ENCODE peak calls at places on chromosomes 7 and 10, in ten cellular contexts. F is thyroid gland; Q is activated T-cell treated with anti-CD3 and anti-CD28 coated beads, Interleukin-2, amount 50 U/mL, for 1 hour; L is mucosa of gallbladder; E is stimulated activated CD4-positive, alpha-beta T cell treated with anti-CD3 and anti-CD28 coated beads, TNF-alpha, amount 100 ng/mL, for 24 hours; O is endothelial cell; C is hypothalamus; Z is SHP77 treated with DMSO at 0.1 percent for 48 hours; Y is ELR; R is sciatic nerve. H is an unnamed sample.

GRCh38 chr10:12690525-12691139 is 310.9 kb downstream of the CCDC3 start:
- DNase-seq in F (peak; percentile 38), Q (no peak), L (peak; percentile 59), E (no peak), O (no peak), C (no peak), Z (no peak), Y (no peak), R (no peak), H (no peak)

GRCh38 chr10:98328163-98328562 is 60.2 kb upstream of the LOXL4 start:
- DNase-seq in F (no peak), Q (no peak), L (no peak), E (no peak), O (no peak), C (no peak), Z (no peak), Y (no peak), R (no peak), H (no peak)

GRCh38 chr7:134420509-134421125 is 38.3 kb downstream of the AKR1B1 start:
- DNase-seq in F (peak; percentile 19), Q (no peak), L (peak; percentile 68), E (no peak), O (peak; percentile 64), C (no peak), Z (no peak), Y (peak; percentile 68), R (no peak), H (no peak)

GRCh38 chr10:3963191-3963673 is 178.2 kb upstream of the KLF6 start:
- DNase-seq in F (no peak), Q (no peak), L (no peak), E (no peak), O (no peak), C (no peak), Z (no peak), Y (no peak), R (no peak), H (no peak)

GRCh38 chr10:63630085-63630927 is 109.1 kb downstream of the REEP3 start:
- DNase-seq in F (peak; percentile 92), Q (peak; percentile 80), L (peak; percentile 86), E (peak; percentile 58), O (peak; percentile 90), C (peak; percentile 67), Z (peak; percentile 69), Y (peak; percentile 89), R (peak; percentile 94), H (peak; percentile 38)

GRCh38 chr10:83373659-83374058 is 765.6 kb upstream of the GHITM start:
- DNase-seq in F (no peak), Q (no peak), L (peak; percentile 12), E (no peak), O (peak; percentile 16), C (no peak), Z (no peak), Y (peak; percentile 7), R (no peak), H (no peak)

GRCh38 chr7:102310414-102310815 is 23.7 kb downstream of the SH2B2 start:
- DNase-seq in F (no peak), Q (no peak), L (no peak), E (no peak), O (no peak), C (no peak), Z (no peak), Y (no peak), R (no peak), H (no peak)

GRCh38 chr10:132506711-132507466 is 30.7 kb upstream of the INPP5A start:
- DNase-seq in F (peak; percentile 78), Q (no peak), L (no peak), E (no peak), O (no peak), C (no peak), Z (no peak), Y (no peak), R (peak; percentile 67), H (no peak)

GRCh38 chr7:77416621-77417371 is 647 bp upstream of the GSAP start:
- DNase-seq in F (no peak), Q (no peak), L (no peak), E (no peak), O (no peak), C (no peak), Z (peak; percentile 40), Y (peak; percentile 24), R (no peak), H (no peak)

GRCh38 chr10:91511549-91512330 is 101.6 kb downstream of the HECTD2 start:
- DNase-seq in F (no peak), Q (no peak), L (no peak), E (no peak), O (no peak), C (no peak), Z (no peak), Y (peak; percentile 87), R (no peak), H (no peak)

GRCh38 chr7:37656913-37657530 is 26.5 kb upstream of the GPR141 start:
- DNase-seq in F (no peak), Q (no peak), L (no peak), E (no peak), O (no peak), C (no peak), Z (no peak), Y (no peak), R (no peak), H (no peak)

GRCh38 chr7:22694597-22695207 is 32.3 kb upstream of the IL6 start:
- DNase-seq in F (no peak), Q (no peak), L (no peak), E (no peak), O (no peak), C (no peak), Z (no peak), Y (no peak), R (no peak), H (no peak)

GRCh38 chr10:110420401-110421193 is 77.1 kb upstream of the DUSP5 start:
- DNase-seq in F (peak; percentile 50), Q (no peak), L (peak; percentile 83), E (no peak), O (no peak), C (no peak), Z (no peak), Y (peak; percentile 72), R (peak; percentile 68), H (no peak)

GRCh38 chr7:30163231-30163894 is 28.6 kb downstream of the MTURN start:
- DNase-seq in F (no peak), Q (no peak), L (peak; percentile 30), E (no peak), O (no peak), C (no peak), Z (no peak), Y (peak; percentile 17), R (no peak), H (no peak)

GRCh38 chr10:3774018-3774813 is 10.8 kb downstream of the KLF6 start:
- DNase-seq in F (no peak), Q (no peak), L (no peak), E (no peak), O (no peak), C (no peak), Z (no peak), Y (peak; percentile 46), R (no peak), H (no peak)

GRCh38 chr10:2925631-2926030 is 141.7 kb upstream of the PFKP start:
- DNase-seq in F (peak; percentile 49), Q (no peak), L (peak; percentile 63), E (no peak), O (peak; percentile 17), C (no peak), Z (no peak), Y (peak; percentile 6), R (peak; percentile 73), H (no peak)

GRCh38 chr7:17663056-17663675 is 277.1 kb downstream of the SNX13 start:
- DNase-seq in F (no peak), Q (no peak), L (no peak), E (no peak), O (no peak), C (no peak), Z (no peak), Y (peak; percentile 89), R (no peak), H (no peak)

GRCh38 chr7:95589766-95590165 is 6.5 kb downstream of the PDK4 start:
- DNase-seq in F (no peak), Q (no peak), L (no peak), E (no peak), O (no peak), C (no peak), Z (no peak), Y (no peak), R (no peak), H (no peak)

GRCh38 chr7:99422625-99423024 is 13.9 kb downstream of the BUD31 start:
- DNase-seq in F (no peak), Q (no peak), L (no peak), E (no peak), O (no peak), C (no peak), Z (no peak), Y (no peak), R (no peak), H (no peak)

GRCh38 chr10:100340948-100341847 is 5.8 kb upstream of the SCD start:
- DNase-seq in F (peak; percentile 21), Q (no peak), L (no peak), E (no peak), O (no peak), C (peak; percentile 46), Z (no peak), Y (no peak), R (peak; percentile 72), H (no peak)

GRCh38 chr7:26683277-26683676 is 181.1 kb downstream of the SKAP2 start:
- DNase-seq in F (no peak), Q (no peak), L (no peak), E (no peak), O (no peak), C (no peak), Z (no peak), Y (no peak), R (no peak), H (no peak)

GRCh38 chr7:129949292-129950133 is 3.2 kb downstream of the UBE2H start:
- DNase-seq in F (peak; percentile 42), Q (no peak), L (peak; percentile 28), E (no peak), O (peak; percentile 14), C (no peak), Z (no peak), Y (peak; percentile 87), R (peak; percentile 32), H (no peak)

GRCh38 chr7:149716007-149716931 is 57.1 kb downstream of the ZNF467 start:
- DNase-seq in F (no peak), Q (no peak), L (no peak), E (no peak), O (peak; percentile 6), C (no peak), Z (no peak), Y (no peak), R (no peak), H (no peak)

GRCh38 chr10:115092555-115093285 is 445 bp upstream of the ATRNL1 start:
- DNase-seq in F (peak; percentile 22), Q (peak; percentile 41), L (no peak), E (no peak), O (peak; percentile 38), C (no peak), Z (no peak), Y (peak; percentile 39), R (no peak), H (no peak)

GRCh38 chr7:33669251-33669670 is 236.1 kb upstream of the BMPER start:
- DNase-seq in F (no peak), Q (no peak), L (no peak), E (no peak), O (no peak), C (no peak), Z (peak; percentile 83), Y (no peak), R (no peak), H (no peak)

GRCh38 chr10:28375399-28376354 is 72.8 kb upstream of the MPP7 start:
- DNase-seq in F (peak; percentile 78), Q (no peak), L (peak; percentile 80), E (no peak), O (no peak), C (no peak), Z (no peak), Y (peak; percentile 8), R (no peak), H (no peak)

GRCh38 chr10:4474829-4475228 is 351.2 kb upstream of the AKR1E2 start:
- DNase-seq in F (no peak), Q (no peak), L (no peak), E (no peak), O (no peak), C (no peak), Z (no peak), Y (peak; percentile 48), R (no peak), H (no peak)

GRCh38 chr10:103763374-103764202 is 91.8 kb downstream of the SH3PXD2A start:
- DNase-seq in F (no peak), Q (no peak), L (no peak), E (no peak), O (no peak), C (no peak), Z (no peak), Y (peak; percentile 82), R (no peak), H (no peak)

H was measured in esophagus squamous epithelium.